ENCODE peak calls at places on chromosomes 13 and 19, in seven cellular contexts. N is activated CD8-positive, alpha-beta memory T cell treated with anti-CD3 and anti-CD28 coated beads for 4 hours; B is kidney glomerular epithelial cell; G is aorta; K is T-helper 17 cell; M is anterior cingulate cortex; R is activated CD4-positive, alpha-beta T cell treated with anti-CD3 and anti-CD28 coated beads, Interleukin-2, amount 50 U/mL, for 24 hours. U is an unnamed sample.

GRCh38 chr13:23744315-23744714 is 144.9 kb downstream of the MIPEP start:
- DNase-seq in K (no peak), M (no peak), G (no peak), N (no peak), R (no peak), B (peak), U (no peak)

GRCh38 chr19:1668339-1669123 is 16.1 kb upstream of the TCF3 start:
- DNase-seq in R (no peak), B (no peak), N (no peak), M (no peak), G (no peak), K (peak), U (no peak)

GRCh38 chr13:96214804-96215445 is 125.0 kb downstream of the HS6ST3 start:
- DNase-seq in B (peak), N (no peak), G (no peak), K (no peak), M (no peak), R (no peak), U (no peak)

GRCh38 chr13:112603641-112604220 is 15.8 kb upstream of the TUBGCP3 start:
- DNase-seq in G (no peak), B (peak), R (no peak), K (no peak), M (no peak), N (no peak), U (no peak)

GRCh38 chr13:39876258-39876657 is 220.8 kb downstream of the COG6 start:
- DNase-seq in N (no peak), G (no peak), M (no peak), K (no peak), B (peak), R (no peak), U (no peak)

GRCh38 chr19:53571339-53571738 is 33.4 kb downstream of the ZNF331 start:
- DNase-seq in B (no peak), G (no peak), K (no peak), R (no peak), M (no peak), N (no peak), U (no peak)

GRCh38 chr13:109547942-109548860 is 238.2 kb downstream of the IRS2 start:
- DNase-seq in M (no peak), B (no peak), G (no peak), R (no peak), N (no peak), K (no peak), U (no peak)

GRCh38 chr19:8449830-8450229 is 5.1 kb downstream of the HNRNPM start:
- DNase-seq in B (no peak), G (no peak), K (no peak), N (no peak), R (no peak), M (no peak), U (no peak)

GRCh38 chr13:70394149-70394548 is 285.9 kb upstream of the KLHL1 start:
- DNase-seq in K (no peak), R (no peak), G (no peak), N (no peak), B (no peak), M (no peak), U (no peak)

GRCh38 chr13:30681489-30682242 is 53.7 kb upstream of the ALOX5AP start:
- DNase-seq in R (no peak), K (no peak), N (no peak), G (no peak), M (no peak), B (no peak), U (no peak)

GRCh38 chr13:40059540-40060232 is 404.2 kb downstream of the COG6 start:
- DNase-seq in G (no peak), R (no peak), K (no peak), N (no peak), M (no peak), B (no peak), U (no peak)

GRCh38 chr13:102571075-102571474 is 25.7 kb upstream of the TPP2 start:
- DNase-seq in G (no peak), N (no peak), R (no peak), K (no peak), M (no peak), B (no peak), U (no peak)

GRCh38 chr13:96834626-96835025 is 159.7 kb downstream of the OXGR1 start:
- DNase-seq in K (no peak), N (no peak), B (no peak), M (no peak), R (no peak), G (no peak), U (no peak)

GRCh38 chr19:51317968-51318367 is 6.5 kb downstream of the IGLON5 start:
- DNase-seq in R (no peak), G (no peak), N (no peak), K (no peak), M (no peak), B (no peak), U (no peak)

GRCh38 chr19:37986048-37986750 is 79.2 kb downstream of the SIPA1L3 start:
- DNase-seq in M (no peak), B (no peak), K (no peak), R (no peak), G (no peak), N (no peak), U (no peak)

U was measured in pons.